ENCODE peak calls at places on chromosomes 12 and 14, in four cellular contexts. B is GM23338, D is GM12865, O is transverse colon. S is an unnamed sample.

GRCh38 chr14:91098591-91098990 is 15.3 kb upstream of the DGLUCY start:
- DNase-seq in O (no peak), B (no peak), D (no peak), S (no peak)

GRCh38 chr14:49769171-49769570 is 1.2 kb downstream of the KLHDC2 start:
- DNase-seq in O (peak; percentile 40), D (no peak), B (no peak), S (peak; percentile 56)

GRCh38 chr12:125162489-125163028 is 97.3 kb downstream of the AACS start:
- DNase-seq in B (no peak), O (no peak), D (no peak), S (no peak)

GRCh38 chr12:124856132-124856841 is 7.4 kb downstream of the SCARB1 start:
- DNase-seq in D (no peak), O (no peak), B (peak; percentile 37), S (no peak)

GRCh38 chr14:104746951-104747481 is 5.9 kb upstream of the SIVA1 start:
- DNase-seq in B (no peak), D (no peak), O (peak; percentile 58), S (peak; percentile 50)

GRCh38 chr12:42094277-42094676 is 50.4 kb downstream of the GXYLT1 start:
- DNase-seq in B (no peak), O (no peak), D (no peak), S (no peak)

GRCh38 chr12:92756905-92757598 is 54.3 kb downstream of the PLEKHG7 start:
- DNase-seq in B (no peak), D (no peak), O (no peak), S (no peak)

GRCh38 chr14:74309125-74309654 is 6.5 kb upstream of the ABCD4 start:
- DNase-seq in O (no peak), B (no peak), D (no peak), S (no peak)

DNA sequence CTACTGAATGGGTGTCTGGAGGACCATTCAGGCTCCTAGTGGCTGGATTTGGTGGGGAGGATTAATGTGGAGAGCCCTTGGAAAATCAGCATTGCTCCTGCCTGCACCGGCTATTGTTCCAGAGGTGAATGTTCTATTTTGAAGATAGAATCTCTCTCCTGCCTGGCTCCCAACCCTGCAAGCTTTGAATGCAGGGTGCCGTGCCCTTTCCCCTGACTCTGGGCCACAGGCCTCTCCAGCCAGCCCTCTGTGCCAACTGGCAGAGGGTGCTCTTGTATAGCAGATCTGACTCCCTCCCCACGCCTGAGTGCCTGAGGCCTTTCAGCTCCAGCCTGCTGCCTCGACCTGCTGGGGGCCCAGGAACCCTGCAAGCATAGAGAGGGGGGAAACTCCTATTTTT is 106.8 kb downstream of the TMEM260 start:
- DNase-seq in B (peak; percentile 67), O (peak; percentile 8), D (no peak), S (no peak)
- TF ChIP-seq CTCF in B (peak; percentile 81), O (no peak), D (no peak), S (no peak)

GRCh38 chr12:632102-632696 is 31.0 kb downstream of the NINJ2 start:
- DNase-seq in B (peak; percentile 76), D (peak; percentile 50), O (no peak), S (no peak)

GRCh38 chr12:627285-627684 is 36.0 kb downstream of the NINJ2 start:
- DNase-seq in O (no peak), D (no peak), B (no peak), S (no peak)

GRCh38 chr12:633731-634130 is 29.5 kb downstream of the NINJ2 start:
- DNase-seq in O (no peak), B (no peak), D (no peak), S (no peak)

GRCh38 chr12:627863-628805 is 35.1 kb downstream of the NINJ2 start:
- DNase-seq in D (no peak), O (no peak), B (no peak), S (no peak)

GRCh38 chr12:630656-631632 is 32.3 kb downstream of the NINJ2 start:
- DNase-seq in O (peak; percentile 84), D (peak; percentile 93), B (peak; percentile 67), S (peak; percentile 86)
- H3K4me3 ChIP-seq in O (peak overlapping the region; percentile 9), D (peak overlapping the region; percentile 64), B (peak overlapping the region; percentile 47), S (no peak overlapping the region)

GRCh38 chr12:105640780-105641179 is 310.3 kb downstream of the C12orf75 start:
- DNase-seq in O (no peak), D (no peak), B (no peak), S (no peak)

GRCh38 chr12:105644770-105645169 is 314.3 kb downstream of the C12orf75 start:
- DNase-seq in O (no peak), D (no peak), B (no peak), S (no peak)

GRCh38 chr12:105637470-105637869 is 307.0 kb downstream of the C12orf75 start:
- DNase-seq in B (no peak), D (no peak), O (no peak), S (no peak)

GRCh38 chr12:105641742-105642141 is 311.3 kb downstream of the C12orf75 start:
- DNase-seq in O (no peak), B (no peak), D (no peak), S (no peak)
- TF ChIP-seq CTCF in O (no peak), B (peak; percentile 42), D (no peak), S (no peak)

DNA sequence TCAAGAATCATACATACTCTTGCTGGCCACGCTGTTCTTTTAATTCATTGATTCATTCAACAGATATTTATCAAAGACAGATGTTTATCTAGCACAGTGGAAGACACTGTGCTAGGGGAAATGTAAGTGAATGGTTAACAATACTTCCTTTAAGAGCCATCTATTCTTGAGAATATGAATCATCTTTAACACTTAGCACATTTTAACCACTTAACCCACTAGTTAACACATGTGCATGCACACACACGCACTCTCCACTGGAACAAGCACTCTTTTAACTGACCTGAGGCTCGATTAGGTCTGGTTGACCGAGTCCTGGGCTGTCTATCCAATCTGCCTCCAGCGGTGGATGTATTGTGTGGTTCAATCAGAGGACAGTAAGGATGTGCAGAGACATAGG is 34.6 kb downstream of the LMNTD1 start:
- DNase-seq in O (no peak), D (no peak), B (no peak), S (no peak)
- H3K4me3 ChIP-seq in O (no peak overlapping the region), D (no peak overlapping the region), B (no peak overlapping the region), S (no peak overlapping the region)

GRCh38 chr14:52067873-52068740 is 752 bp downstream of the NID2 start:
- DNase-seq in B (peak; percentile 66), O (peak; percentile 36), D (peak; percentile 9), S (peak; percentile 36)
- TF ChIP-seq CTCF in B (no peak), O (no peak), D (no peak), S (no peak)

GRCh38 chr12:3200032-3200617 is 122.9 kb downstream of the TSPAN9 start:
- DNase-seq in B (peak; percentile 93), D (no peak), O (peak; percentile 16), S (peak; percentile 51)
- H3K4me3 ChIP-seq in B (peak overlapping the region; percentile 80), D (no peak overlapping the region), O (peak overlapping the region; percentile 40), S (no peak overlapping the region)

GRCh38 chr12:53046655-53047220 is 3.1 kb upstream of the TNS2 start:
- DNase-seq in D (peak; percentile 50), O (peak; percentile 83), B (peak; percentile 79), S (peak; percentile 88)

GRCh38 chr12:53047221-53048032 is 2.4 kb upstream of the TNS2 start:
- DNase-seq in O (peak; percentile 83), D (peak; percentile 51), B (peak; percentile 86), S (peak; percentile 87)

GRCh38 chr12:53049582-53050318 is at the start of gene TNS2:
- DNase-seq in O (peak; percentile 72), B (peak; percentile 82), D (no peak), S (peak; percentile 66)

GRCh38 chr12:53048780-53049401 is 974 bp upstream of the TNS2 start:
- DNase-seq in B (peak; percentile 88), O (peak; percentile 61), D (no peak), S (peak; percentile 72)

GRCh38 chr12:53048033-53048779 is 1.7 kb upstream of the TNS2 start:
- DNase-seq in D (no peak), O (peak; percentile 63), B (peak; percentile 47), S (peak; percentile 63)
- TF ChIP-seq CTCF in D (no peak), O (peak; percentile 25), B (peak; percentile 42), S (no peak)

DNA sequence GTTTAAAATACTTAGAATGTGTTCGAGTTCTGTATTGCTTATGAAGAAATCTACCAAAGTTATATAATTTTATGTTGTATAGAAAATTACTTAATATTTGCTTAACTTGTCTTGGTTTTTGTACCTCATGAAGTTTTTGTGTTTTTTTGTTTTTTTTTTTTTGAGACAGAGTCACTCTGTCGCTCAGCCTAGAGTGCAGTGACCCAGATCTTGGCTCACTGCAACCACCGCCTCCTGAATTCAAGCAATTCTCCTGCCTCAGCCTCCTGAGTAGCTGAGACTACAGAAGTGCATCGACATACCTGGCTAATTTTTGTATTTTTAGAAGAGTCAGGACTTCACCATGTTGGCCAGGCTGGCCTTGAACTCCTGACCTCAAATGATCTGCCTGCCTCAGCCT is 69.9 kb downstream of the MON2 start:
- DNase-seq in B (no peak), D (no peak), O (no peak), S (no peak)
- H3K4me3 ChIP-seq in B (no peak overlapping the region), D (no peak overlapping the region), O (no peak overlapping the region), S (no peak overlapping the region)

S was measured in mucosa of descending colon.